ENCODE peak calls at places on chromosomes 7 and 10, in ten cellular contexts. R, N, Q, V, G, B, S, T, U and J are unnamed samples.

GRCh38 chr10:22560391-22561239 is 153.8 kb downstream of the PIP4K2A start:
- DNase-seq in R (no peak), N (no peak), Q (no peak), V (no peak), G (no peak), B (no peak), S (no peak), T (no peak), U (no peak), J (no peak)

GRCh38 chr7:37480642-37481041 is 32.0 kb upstream of the ELMO1 start:
- DNase-seq in R (peak), N (no peak), Q (no peak), V (no peak), G (no peak), B (no peak), S (no peak), T (no peak), U (no peak), J (no peak)

GRCh38 chr7:157011333-157012112 is 1.1 kb upstream of the MNX1 start:
- DNase-seq in R (no peak), N (peak), Q (no peak), V (no peak), G (peak), B (no peak), S (no peak), T (no peak), U (no peak), J (no peak)

GRCh38 chr7:98836811-98837631 is 32.8 kb downstream of the TMEM130 start:
- DNase-seq in R (no peak), N (peak), Q (peak), V (peak), G (no peak), B (no peak), S (no peak), T (no peak), U (peak), J (no peak)

GRCh38 chr7:11625669-11626068 is 206.3 kb downstream of the THSD7A start:
- DNase-seq in R (no peak), N (no peak), Q (no peak), V (no peak), G (no peak), B (no peak), S (no peak), T (no peak), U (no peak), J (no peak)

GRCh38 chr10:80535671-80536360 is 1.9 kb upstream of the SH2D4B start:
- DNase-seq in R (peak), N (peak), Q (no peak), V (peak), G (peak), B (peak), S (no peak), T (peak), U (peak), J (peak)

GRCh38 chr10:7718685-7719084 is 15.6 kb downstream of the ITIH2 start:
- DNase-seq in R (no peak), N (no peak), Q (no peak), V (no peak), G (no peak), B (no peak), S (no peak), T (no peak), U (no peak), J (no peak)

GRCh38 chr7:138205614-138206150 is 129.4 kb downstream of the AKR1D1 start:
- DNase-seq in R (no peak), N (no peak), Q (no peak), V (no peak), G (no peak), B (no peak), S (no peak), T (no peak), U (no peak), J (no peak)

GRCh38 chr10:98467506-98468318 is 21.0 kb upstream of the HPS1 start:
- DNase-seq in R (peak), N (peak), Q (peak), V (peak), G (no peak), B (peak), S (peak), T (peak), U (peak), J (peak)

GRCh38 chr10:84204610-84205009 is 10.3 kb downstream of the CDHR1 start:
- DNase-seq in R (no peak), N (no peak), Q (no peak), V (no peak), G (no peak), B (no peak), S (no peak), T (no peak), U (no peak), J (no peak)

GRCh38 chr7:117323877-117324699 is 1.2 kb upstream of the WNT2 start:
- DNase-seq in R (peak), N (no peak), Q (peak), V (peak), G (peak), B (peak), S (no peak), T (peak), U (no peak), J (peak)

DNA sequence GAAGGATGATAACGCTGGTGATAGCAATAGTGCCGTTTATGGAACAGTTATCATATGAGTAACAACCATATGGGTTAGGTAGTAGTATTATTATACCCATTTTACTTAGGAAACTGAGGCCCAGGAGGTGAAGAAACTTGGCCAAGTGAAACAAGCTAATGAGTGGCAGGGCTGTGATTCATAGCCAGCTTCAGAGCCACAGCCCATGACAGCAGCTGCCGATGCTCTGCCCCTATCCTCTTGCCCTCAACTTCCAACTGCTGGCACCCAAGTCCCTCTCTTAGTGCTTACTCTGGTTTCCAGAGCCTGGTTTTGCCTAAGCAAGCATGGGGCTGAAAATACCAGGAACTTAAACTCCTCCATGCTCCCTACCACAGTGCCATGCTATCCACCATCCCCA is 12.3 kb downstream of the SH3PXD2A start:
- DNase-seq in R (no peak), N (no peak), Q (no peak), V (no peak), G (no peak), B (no peak), S (no peak), T (no peak), U (no peak), J (no peak)
- TF ChIP-seq POLR2A in R (no peak), N (no peak), Q (no peak), V (no peak), G (no peak), B (no peak), S (no peak), T (no peak), U (no peak), J (no peak)

DNA sequence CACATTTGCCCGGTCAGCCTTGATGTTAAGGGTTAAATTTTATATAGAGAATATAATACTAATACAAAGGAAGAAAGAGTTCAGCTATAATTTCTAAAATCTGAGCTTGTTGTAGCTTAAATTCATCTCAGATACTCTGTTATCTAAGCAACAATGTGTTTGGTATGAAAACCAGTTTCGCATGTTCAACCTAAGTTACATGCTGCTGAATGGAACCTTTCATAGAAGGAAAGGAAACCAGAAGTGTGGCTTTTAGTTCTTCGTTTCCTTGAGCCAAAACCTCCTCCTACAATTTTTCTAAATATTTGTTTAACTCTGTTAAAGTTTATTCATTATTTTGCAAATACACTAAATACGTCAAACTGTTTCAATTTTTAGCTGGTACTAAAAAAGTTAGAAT is 18.5 kb downstream of the AGR2 start:
- DNase-seq in R (no peak), N (no peak), Q (no peak), V (no peak), G (no peak), B (no peak), S (no peak), T (no peak), U (no peak), J (no peak)
- H3K27ac ChIP-seq in R (no peak), N (no peak), Q (no peak), V (no peak), G (no peak), B (no peak), S (no peak), T (no peak), U (no peak), J (peak)

DNA sequence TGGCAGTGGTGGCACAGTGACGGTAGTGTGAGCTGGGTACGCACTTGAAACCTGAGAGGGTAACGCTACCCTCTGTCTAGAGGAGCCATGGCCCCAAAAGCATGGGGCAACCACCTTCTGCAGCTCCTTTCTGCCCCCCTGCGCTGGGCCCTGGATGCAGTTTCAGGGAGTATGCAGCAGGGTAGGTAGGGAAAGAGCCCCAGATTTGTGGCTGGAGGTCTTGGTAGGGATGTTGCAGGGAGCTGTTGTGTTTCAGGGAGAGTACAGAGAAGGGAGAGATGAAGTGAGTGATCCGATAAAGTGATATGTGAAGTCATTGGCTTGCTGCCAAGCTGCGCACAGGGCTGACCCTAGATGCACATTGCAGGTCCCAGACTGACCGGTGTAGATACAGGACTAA is 2.7 kb upstream of the PGAM2 start:
- DNase-seq in R (no peak), N (no peak), Q (peak), V (no peak), G (no peak), B (no peak), S (no peak), T (no peak), U (no peak), J (no peak)
- TF ChIP-seq POLR2A in R (no peak), N (peak), Q (peak), V (no peak), G (no peak), B (no peak), S (no peak), T (no peak), U (no peak), J (no peak)

GRCh38 chr10:131146790-131147189 is 164.7 kb downstream of the TCERG1L start:
- DNase-seq in R (no peak), N (no peak), Q (no peak), V (no peak), G (no peak), B (no peak), S (no peak), T (no peak), U (no peak), J (no peak)

GRCh38 chr10:131148270-131148669 is 163.3 kb downstream of the TCERG1L start:
- DNase-seq in R (no peak), N (no peak), Q (no peak), V (no peak), G (no peak), B (no peak), S (no peak), T (no peak), U (no peak), J (no peak)

GRCh38 chr10:131149586-131149985 is 161.9 kb downstream of the TCERG1L start:
- DNase-seq in R (no peak), N (no peak), Q (no peak), V (no peak), G (no peak), B (no peak), S (no peak), T (no peak), U (no peak), J (no peak)

GRCh38 chr10:131149111-131149510 is 162.4 kb downstream of the TCERG1L start:
- DNase-seq in R (no peak), N (no peak), Q (no peak), V (no peak), G (no peak), B (no peak), S (no peak), T (no peak), U (no peak), J (no peak)

GRCh38 chr10:131147301-131147975 is 164.1 kb downstream of the TCERG1L start:
- DNase-seq in R (no peak), N (no peak), Q (no peak), V (no peak), G (no peak), B (no peak), S (no peak), T (no peak), U (no peak), J (peak)
- H3K27ac ChIP-seq in R (no peak), N (no peak), Q (no peak), V (no peak), G (no peak), B (no peak), S (no peak), T (no peak), U (no peak), J (no peak)

DNA sequence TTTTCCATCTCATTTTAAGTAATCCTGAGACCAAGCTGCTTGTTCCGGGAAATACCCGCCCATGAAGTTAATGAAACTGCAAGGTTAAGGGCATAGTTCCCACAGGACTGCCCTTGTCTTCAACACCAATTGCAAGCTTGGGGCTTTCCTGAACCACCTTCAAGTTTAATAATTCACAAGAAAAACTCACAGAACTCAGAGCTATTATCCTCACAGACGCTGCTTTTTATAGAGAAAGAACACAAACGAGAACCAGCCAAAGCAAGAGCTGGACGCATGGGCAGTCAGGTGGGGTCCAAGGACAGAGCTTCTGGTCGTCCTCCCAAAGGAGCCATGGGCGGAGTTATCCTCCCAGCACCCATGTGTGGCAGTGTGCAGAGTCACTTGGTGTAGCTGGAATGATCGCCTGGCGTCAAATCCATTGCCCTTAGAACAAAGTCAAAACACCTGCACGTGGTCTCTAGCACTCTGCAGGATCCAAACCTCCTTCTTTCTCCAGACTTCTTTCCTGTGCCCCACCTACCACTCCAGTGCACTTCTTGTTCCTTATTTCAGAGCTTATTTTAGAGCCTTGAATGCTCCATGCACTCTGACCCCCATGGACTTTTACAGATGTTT is 56.7 kb downstream of the SNX10 start:
- DNase-seq in R (no peak), N (no peak), Q (no peak), V (no peak), G (no peak), B (no peak), S (no peak), T (no peak), U (no peak), J (peak)
- TF ChIP-seq POLR2A in R (no peak), N (no peak), Q (no peak), V (no peak), G (no peak), B (no peak), S (no peak), T (no peak), U (no peak), J (no peak)